ENCODE peak calls at places on chromosomes 7 and 10, in eight cellular contexts. One of them, this sample, is unnamed.

GRCh38 chr7:51316262-51316665 is 345 bp downstream of the COBL start:
- DNase-seq in endothelial cell of umbilical vein: no peak
- DNase-seq in HFFc6: no peak
- DNase-seq in mucosa of descending colon: peak; percentile 59
- DNase-seq in esophagus muscularis mucosa: no peak
- DNase-seq in lower lobe of right lung: peak; percentile 71
- DNase-seq in thoracic aorta: no peak
- DNase-seq in AG09309: no peak
- DNase-seq in this sample: no peak

GRCh38 chr10:20598590-20598989 is 298.5 kb downstream of the NEBL start:
- DNase-seq in endothelial cell of umbilical vein: no peak
- DNase-seq in lower lobe of right lung: no peak
- DNase-seq in mucosa of descending colon: peak; percentile 12
- DNase-seq in esophagus muscularis mucosa: no peak
- DNase-seq in AG09309: no peak
- DNase-seq in thoracic aorta: peak; percentile 43
- DNase-seq in HFFc6: no peak
- DNase-seq in this sample: no peak

GRCh38 chr10:59376817-59377340 is 14.5 kb upstream of the FAM13C start:
- DNase-seq in endothelial cell of umbilical vein: no peak
- DNase-seq in thoracic aorta: no peak
- DNase-seq in esophagus muscularis mucosa: no peak
- DNase-seq in lower lobe of right lung: no peak
- DNase-seq in AG09309: no peak
- DNase-seq in HFFc6: no peak
- DNase-seq in mucosa of descending colon: no peak
- DNase-seq in this sample: no peak

GRCh38 chr10:84375011-84375410 is 46.6 kb downstream of the CCSER2 start:
- DNase-seq in thoracic aorta: no peak
- DNase-seq in AG09309: peak; percentile 20
- DNase-seq in HFFc6: peak; percentile 40
- DNase-seq in esophagus muscularis mucosa: no peak
- DNase-seq in mucosa of descending colon: peak; percentile 80
- DNase-seq in lower lobe of right lung: no peak
- DNase-seq in endothelial cell of umbilical vein: peak; percentile 81
- DNase-seq in this sample: peak; percentile 19

GRCh38 chr7:119572132-119572531 is 700.8 kb upstream of the KCND2 start:
- DNase-seq in AG09309: no peak
- DNase-seq in mucosa of descending colon: no peak
- DNase-seq in esophagus muscularis mucosa: no peak
- DNase-seq in thoracic aorta: no peak
- DNase-seq in HFFc6: no peak
- DNase-seq in lower lobe of right lung: no peak
- DNase-seq in endothelial cell of umbilical vein: no peak
- DNase-seq in this sample: no peak

GRCh38 chr7:153523320-153524015 is 528.7 kb upstream of the DPP6 start:
- DNase-seq in thoracic aorta: no peak
- DNase-seq in endothelial cell of umbilical vein: no peak
- DNase-seq in HFFc6: no peak
- DNase-seq in lower lobe of right lung: no peak
- DNase-seq in AG09309: no peak
- DNase-seq in mucosa of descending colon: no peak
- DNase-seq in esophagus muscularis mucosa: no peak
- DNase-seq in this sample: no peak

GRCh38 chr7:107230334-107230733 is 61.5 kb downstream of the HBP1 start:
- DNase-seq in endothelial cell of umbilical vein: peak; percentile 51
- DNase-seq in thoracic aorta: no peak
- DNase-seq in lower lobe of right lung: no peak
- DNase-seq in esophagus muscularis mucosa: no peak
- DNase-seq in HFFc6: no peak
- DNase-seq in mucosa of descending colon: no peak
- DNase-seq in AG09309: no peak
- DNase-seq in this sample: no peak

GRCh38 chr10:26738354-26738753 is 40.9 kb downstream of the PDSS1 start:
- DNase-seq in lower lobe of right lung: no peak
- DNase-seq in esophagus muscularis mucosa: no peak
- DNase-seq in endothelial cell of umbilical vein: no peak
- DNase-seq in HFFc6: no peak
- DNase-seq in mucosa of descending colon: no peak
- DNase-seq in thoracic aorta: no peak
- DNase-seq in AG09309: no peak
- DNase-seq in this sample: no peak

GRCh38 chr7:7868245-7868899 is 100.2 kb upstream of the GLCCI1 start:
- DNase-seq in thoracic aorta: no peak
- DNase-seq in AG09309: no peak
- DNase-seq in endothelial cell of umbilical vein: no peak
- DNase-seq in mucosa of descending colon: no peak
- DNase-seq in HFFc6: no peak
- DNase-seq in esophagus muscularis mucosa: no peak
- DNase-seq in lower lobe of right lung: no peak
- DNase-seq in this sample: no peak

GRCh38 chr10:116659049-116659670 is 38.4 kb downstream of the PNLIPRP2 start:
- DNase-seq in AG09309: no peak
- DNase-seq in esophagus muscularis mucosa: peak; percentile 77
- DNase-seq in lower lobe of right lung: no peak
- DNase-seq in HFFc6: no peak
- DNase-seq in thoracic aorta: no peak
- DNase-seq in endothelial cell of umbilical vein: no peak
- DNase-seq in mucosa of descending colon: no peak
- DNase-seq in this sample: no peak

DNA sequence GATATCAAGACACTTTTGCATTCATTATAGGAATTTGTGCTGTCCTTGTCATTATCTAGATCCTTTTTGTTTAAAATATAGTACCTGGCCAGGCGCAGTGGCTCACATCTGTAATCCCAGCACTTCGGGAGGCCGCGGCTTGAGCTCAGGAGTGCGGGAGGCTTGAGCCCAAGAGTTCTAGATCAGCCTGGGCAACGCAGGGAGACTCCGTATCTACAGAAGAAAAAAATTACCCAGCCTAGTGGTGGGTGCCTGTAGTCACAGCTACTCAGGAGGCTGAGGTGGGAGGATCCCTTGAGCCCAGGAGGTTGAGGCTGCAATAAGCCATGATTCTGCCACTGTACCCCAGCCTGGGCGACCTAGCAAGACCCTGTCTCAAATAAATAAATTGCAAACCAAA is 621 bp upstream of the MORN4 start:
- DNase-seq in lower lobe of right lung: no peak
- DNase-seq in esophagus muscularis mucosa: no peak
- DNase-seq in endothelial cell of umbilical vein: no peak
- DNase-seq in mucosa of descending colon: no peak
- DNase-seq in AG09309: no peak
- DNase-seq in HFFc6: no peak
- DNase-seq in thoracic aorta: no peak
- DNase-seq in this sample: no peak
- TF ChIP-seq CTCF in lower lobe of right lung: peak; percentile 21
- TF ChIP-seq CTCF in esophagus muscularis mucosa: peak; percentile 26
- TF ChIP-seq CTCF in endothelial cell of umbilical vein: no peak
- TF ChIP-seq CTCF in mucosa of descending colon: no peak
- TF ChIP-seq CTCF in AG09309: no peak
- TF ChIP-seq CTCF in HFFc6: peak; percentile 44
- TF ChIP-seq CTCF in thoracic aorta: no peak
- TF ChIP-seq CTCF in this sample: no peak

DNA sequence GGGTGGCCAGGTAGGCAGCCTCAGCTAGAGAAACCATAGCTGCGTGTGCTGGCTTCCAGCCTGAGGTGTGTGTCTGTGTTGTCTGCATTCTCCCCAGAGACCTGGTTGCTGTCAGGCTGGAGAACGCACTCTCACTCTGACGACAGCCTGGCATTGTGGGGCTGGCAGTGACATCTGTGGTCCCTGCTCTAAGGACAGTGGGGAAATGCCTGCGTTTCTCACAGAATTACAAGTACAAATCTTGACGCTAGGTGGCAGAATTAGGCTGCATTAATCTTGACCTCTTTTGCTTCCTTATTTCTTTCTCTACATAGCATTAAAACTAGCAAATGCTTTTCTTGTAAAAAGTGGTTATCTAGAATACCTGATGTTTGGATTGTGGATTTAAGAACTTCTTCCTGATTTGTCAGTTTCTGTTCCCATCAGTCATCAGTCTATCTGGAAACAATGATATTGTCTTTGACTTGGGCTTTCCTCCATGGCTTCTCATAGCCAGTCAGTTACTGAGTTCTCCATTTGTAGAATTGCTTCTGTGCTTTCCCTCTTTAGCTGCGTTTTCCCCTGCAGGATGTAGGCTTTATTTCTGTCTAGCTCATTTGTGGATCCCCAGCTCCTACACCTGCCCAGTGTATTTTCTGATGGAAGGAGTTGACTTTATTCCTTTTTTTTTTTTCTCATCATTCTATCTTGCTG is 86.0 kb downstream of the FANK1 start:
- DNase-seq in mucosa of descending colon: peak; percentile 81
- DNase-seq in endothelial cell of umbilical vein: peak; percentile 78
- DNase-seq in AG09309: peak; percentile 37
- DNase-seq in HFFc6: peak; percentile 54
- DNase-seq in esophagus muscularis mucosa: no peak
- DNase-seq in lower lobe of right lung: no peak
- DNase-seq in thoracic aorta: no peak
- DNase-seq in this sample: peak; percentile 21
- TF ChIP-seq CTCF in mucosa of descending colon: peak; percentile 23
- TF ChIP-seq CTCF in endothelial cell of umbilical vein: peak; percentile 42
- TF ChIP-seq CTCF in AG09309: peak; percentile 45
- TF ChIP-seq CTCF in HFFc6: peak; percentile 88
- TF ChIP-seq CTCF in esophagus muscularis mucosa: peak; percentile 61
- TF ChIP-seq CTCF in lower lobe of right lung: peak; percentile 69
- TF ChIP-seq CTCF in thoracic aorta: peak; percentile 69
- TF ChIP-seq CTCF in this sample: peak; percentile 64

GRCh38 chr10:124646483-124647352 is 97.5 kb downstream of the FAM53B start:
- DNase-seq in lower lobe of right lung: peak; percentile 87
- DNase-seq in mucosa of descending colon: peak; percentile 64
- DNase-seq in HFFc6: peak; percentile 69
- DNase-seq in endothelial cell of umbilical vein: peak; percentile 95
- DNase-seq in AG09309: peak; percentile 37
- DNase-seq in esophagus muscularis mucosa: no peak
- DNase-seq in thoracic aorta: peak; percentile 81
- DNase-seq in this sample: no peak

GRCh38 chr10:124649209-124649608 is 95.0 kb downstream of the FAM53B start:
- DNase-seq in lower lobe of right lung: no peak
- DNase-seq in esophagus muscularis mucosa: no peak
- DNase-seq in endothelial cell of umbilical vein: no peak
- DNase-seq in mucosa of descending colon: no peak
- DNase-seq in thoracic aorta: no peak
- DNase-seq in AG09309: no peak
- DNase-seq in HFFc6: no peak
- DNase-seq in this sample: no peak

GRCh38 chr10:124648131-124648475 is 96.1 kb downstream of the FAM53B start:
- DNase-seq in lower lobe of right lung: no peak
- DNase-seq in esophagus muscularis mucosa: no peak
- DNase-seq in HFFc6: no peak
- DNase-seq in mucosa of descending colon: no peak
- DNase-seq in thoracic aorta: no peak
- DNase-seq in endothelial cell of umbilical vein: no peak
- DNase-seq in AG09309: no peak
- DNase-seq in this sample: no peak

GRCh38 chr10:124648738-124649137 is 95.4 kb downstream of the FAM53B start:
- DNase-seq in lower lobe of right lung: peak; percentile 74
- DNase-seq in AG09309: peak; percentile 8
- DNase-seq in endothelial cell of umbilical vein: peak; percentile 84
- DNase-seq in thoracic aorta: no peak
- DNase-seq in esophagus muscularis mucosa: no peak
- DNase-seq in mucosa of descending colon: peak; percentile 57
- DNase-seq in HFFc6: peak; percentile 42
- DNase-seq in this sample: no peak

DNA sequence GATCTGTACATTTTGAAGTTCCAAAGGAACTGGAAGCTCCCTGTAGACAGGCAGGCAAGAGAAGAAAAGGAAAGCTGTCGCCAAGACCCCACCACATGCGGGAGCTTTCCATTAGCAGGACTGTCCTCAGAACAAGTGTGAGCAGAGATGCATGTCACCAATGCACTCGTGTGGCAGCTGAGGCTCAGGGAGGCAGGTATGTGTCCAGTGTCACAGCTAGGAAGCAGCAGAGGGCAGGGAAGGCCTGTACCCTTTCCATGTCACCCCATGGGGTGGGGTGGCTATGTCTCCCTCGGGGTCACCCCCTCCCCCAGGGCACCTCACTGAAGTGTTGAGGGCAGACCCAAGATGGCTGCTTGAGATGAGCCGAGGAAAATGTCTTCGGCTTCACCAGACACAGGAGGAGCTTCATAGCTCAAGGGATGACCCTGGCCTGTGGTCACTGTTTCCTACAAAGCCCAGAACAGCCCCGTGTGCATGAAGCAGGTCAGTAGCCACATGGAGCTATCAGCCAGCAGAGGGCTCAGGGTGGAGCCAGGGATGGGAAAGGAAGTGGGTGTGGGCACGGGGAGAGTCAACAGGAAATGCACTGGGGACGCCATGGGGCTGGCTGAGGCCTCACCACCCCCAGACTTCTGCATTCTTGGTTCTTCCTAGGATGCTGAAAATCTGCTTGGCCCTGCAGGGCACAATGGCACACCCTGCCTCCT is 96.6 kb downstream of the FAM53B start:
- DNase-seq in HFFc6: peak; percentile 7
- DNase-seq in esophagus muscularis mucosa: no peak
- DNase-seq in AG09309: no peak
- DNase-seq in endothelial cell of umbilical vein: peak; percentile 46
- DNase-seq in thoracic aorta: no peak
- DNase-seq in lower lobe of right lung: peak; percentile 89
- DNase-seq in mucosa of descending colon: peak; percentile 79
- DNase-seq in this sample: no peak
- TF ChIP-seq CTCF in HFFc6: peak; percentile 36
- TF ChIP-seq CTCF in esophagus muscularis mucosa: peak; percentile 26
- TF ChIP-seq CTCF in AG09309: peak; percentile 26
- TF ChIP-seq CTCF in endothelial cell of umbilical vein: peak; percentile 25
- TF ChIP-seq CTCF in thoracic aorta: no peak
- TF ChIP-seq CTCF in lower lobe of right lung: peak; percentile 44
- TF ChIP-seq CTCF in mucosa of descending colon: no peak
- TF ChIP-seq CTCF in this sample: no peak

DNA sequence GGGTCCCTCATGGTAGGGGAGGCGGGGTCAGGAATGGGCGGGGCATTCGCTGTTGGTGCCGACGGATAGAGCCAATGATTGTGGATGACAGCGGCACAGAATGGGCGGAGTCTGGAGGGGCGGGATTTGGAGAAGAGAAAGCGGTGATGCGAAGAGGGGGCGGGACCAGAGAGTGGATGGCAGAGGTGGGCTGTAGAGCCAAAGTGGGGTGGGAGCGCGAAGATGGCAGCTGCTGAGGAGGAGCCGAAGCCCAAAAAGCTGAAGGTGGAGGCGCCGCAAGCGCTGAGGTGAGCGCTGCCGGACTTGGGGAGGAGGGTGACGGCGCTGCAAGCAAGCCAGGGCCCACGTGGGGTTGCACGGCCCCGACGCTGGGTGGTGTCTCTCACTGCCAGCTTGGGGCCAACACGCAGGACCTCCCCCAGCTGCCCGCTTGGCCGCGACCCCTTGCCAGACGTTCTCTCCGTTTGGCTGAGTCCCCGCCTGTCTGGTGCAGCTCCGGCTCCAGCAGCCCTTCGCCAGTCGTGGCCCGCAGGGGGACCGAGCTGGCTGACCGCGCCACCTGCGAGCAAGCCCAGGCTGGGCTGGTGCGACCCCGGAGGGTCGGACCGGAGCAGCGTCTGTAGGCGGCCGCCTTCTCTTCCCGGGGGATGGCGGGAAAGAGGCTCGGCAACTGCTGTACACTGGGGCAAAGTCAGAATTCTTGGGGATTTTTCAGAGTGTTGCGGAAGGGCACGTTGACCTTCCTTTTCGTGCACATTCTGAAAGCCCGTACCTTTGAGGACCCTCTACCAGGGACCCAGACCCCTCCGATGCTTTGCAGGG is at the start of gene ADK:
- DNase-seq in lower lobe of right lung: peak; percentile 100
- DNase-seq in AG09309: peak; percentile 84
- DNase-seq in endothelial cell of umbilical vein: peak; percentile 99
- DNase-seq in mucosa of descending colon: peak; percentile 100
- DNase-seq in esophagus muscularis mucosa: peak; percentile 100
- DNase-seq in thoracic aorta: peak; percentile 100
- DNase-seq in HFFc6: peak; percentile 97
- DNase-seq in this sample: peak; percentile 100
- TF ChIP-seq CTCF in lower lobe of right lung: peak; percentile 37
- TF ChIP-seq CTCF in AG09309: peak; percentile 42
- TF ChIP-seq CTCF in endothelial cell of umbilical vein: no peak
- TF ChIP-seq CTCF in mucosa of descending colon: no peak
- TF ChIP-seq CTCF in esophagus muscularis mucosa: no peak
- TF ChIP-seq CTCF in thoracic aorta: peak; percentile 26
- TF ChIP-seq CTCF in HFFc6: peak; percentile 73
- TF ChIP-seq CTCF in this sample: peak; percentile 44

This sample was measured in nephron progenitor cell.